ENCODE peak calls at places on chromosome X, in four cellular contexts. F is NCI-H1105 treated with DMSO at 0.1 percent for 48 hours; G is M059J; W is stimulated activated CD4-positive, alpha-beta T cell treated with anti-CD3 and anti-CD28 coated beads, Interleukin-15, amount 100 ng/mL, for 1 hour. V is an unnamed sample.

GRCh38 chrX:1657367-1658082 is 42.7 kb downstream of the ASMT start:
- DNase-seq in F (peak), G (peak), W (peak), V (peak)

GRCh38 chrX:45422216-45422925 is 221.7 kb upstream of the DIPK2B start:
- DNase-seq in F (no peak), G (peak), W (no peak), V (no peak)

GRCh38 chrX:139201924-139202323 is 328.6 kb upstream of the F9 start:
- DNase-seq in F (no peak), G (peak), W (no peak), V (no peak)

GRCh38 chrX:40298569-40298968 is 200.8 kb upstream of the BCOR start:
- DNase-seq in F (no peak), G (no peak), W (no peak), V (no peak)

GRCh38 chrX:74579597-74580209 is 34.7 kb downstream of the RLIM start:
- DNase-seq in F (no peak), G (no peak), W (no peak), V (no peak)

GRCh38 chrX:44770111-44770510 is 73.7 kb upstream of the DUSP21 start:
- DNase-seq in F (no peak), G (no peak), W (no peak), V (no peak)

GRCh38 chrX:111181883-111182400 is 86.0 kb downstream of the PAK3 start:
- DNase-seq in F (peak), G (no peak), W (no peak), V (no peak)

GRCh38 chrX:8815460-8816065 is 14.4 kb upstream of the FAM9A start:
- DNase-seq in F (peak), G (peak), W (no peak), V (peak)

GRCh38 chrX:34140816-34141215 is 8.7 kb upstream of the FAM47A start:
- DNase-seq in F (no peak), G (no peak), W (no peak), V (no peak)

GRCh38 chrX:65595460-65595876 is 60.9 kb upstream of the LAS1L start:
- DNase-seq in F (peak), G (peak), W (peak), V (peak)

GRCh38 chrX:132786217-132786616 is 172.2 kb downstream of the HS6ST2 start:
- DNase-seq in F (no peak), G (peak), W (no peak), V (no peak)

GRCh38 chrX:15737188-15737956 is 698 bp upstream of the CA5B start:
- DNase-seq in F (no peak), G (peak), W (no peak), V (no peak)

GRCh38 chrX:48451708-48452107 is 18.4 kb downstream of the SLC38A5 start:
- DNase-seq in F (no peak), G (no peak), W (no peak), V (no peak)

GRCh38 chrX:65035451-65035779 is 59.2 kb upstream of the ZC4H2 start:
- DNase-seq in F (peak), G (no peak), W (no peak), V (peak)

GRCh38 chrX:19332983-19333382 is 10.7 kb upstream of the PDHA1 start:
- DNase-seq in F (peak), G (peak), W (no peak), V (no peak)

GRCh38 chrX:151830911-151831310 is 81.8 kb upstream of the MAGEA4 start:
- DNase-seq in F (peak), G (peak), W (no peak), V (no peak)

GRCh38 chrX:154437971-154438893 is 1.3 kb downstream of the GDI1 start:
- DNase-seq in F (no peak), G (no peak), W (no peak), V (no peak)

GRCh38 chrX:53412441-53412840 is 10.0 kb downstream of the SMC1A start:
- DNase-seq in F (no peak), G (no peak), W (no peak), V (no peak)

GRCh38 chrX:124194903-124195302 is 137.6 kb upstream of the TEX13D start:
- DNase-seq in F (no peak), G (peak), W (no peak), V (no peak)

GRCh38 chrX:9797961-9798360 is 11.7 kb downstream of the SHROOM2 start:
- DNase-seq in F (no peak), G (no peak), W (no peak), V (no peak)

GRCh38 chrX:103157511-103158316 is 57.2 kb upstream of the BEX4 start:
- DNase-seq in F (peak), G (peak), W (no peak), V (no peak)

GRCh38 chrX:106300656-106301055 is 132.6 kb downstream of the PWWP3B start:
- DNase-seq in F (no peak), G (no peak), W (no peak), V (no peak)